ENCODE peak calls at places on chromosomes 4 and X, in ten cellular contexts. R is PC-3, B is HCT116, T is astrocyte, V is MM.1S, U is HepG2, X is neural progenitor cell, I is DND-41, S is GM23248, E is GM12878. Y is an unnamed sample.

GRCh38 chrX:133568109-133568508 is 152.8 kb upstream of the GPC4 start:
- DNase-seq in R (no peak), B (no peak), T (no peak), V (no peak), U (no peak), X (no peak), I (no peak), S (no peak), E (no peak), Y (no peak)

GRCh38 chr4:51965862-51966261 is 54.3 kb downstream of the LRRC66 start:
- DNase-seq in R (no peak), B (no peak), T (no peak), V (no peak), U (no peak), X (no peak), I (no peak), S (no peak), E (no peak), Y (no peak)

GRCh38 chr4:138981930-138982390 is 33.6 kb upstream of the NOCT start:
- DNase-seq in R (peak), B (no peak), T (peak), V (no peak), U (peak), X (no peak), I (no peak), S (peak), E (no peak), Y (peak)

GRCh38 chr4:3202836-3203820 is 45.8 kb upstream of the MSANTD1 start:
- DNase-seq in R (no peak), B (no peak), T (no peak), V (no peak), U (peak), X (no peak), I (no peak), S (no peak), E (no peak), Y (no peak)

GRCh38 chr4:10640535-10641159 is 43.9 kb downstream of the CLNK start:
- DNase-seq in R (no peak), B (no peak), T (peak), V (no peak), U (no peak), X (no peak), I (peak), S (no peak), E (no peak), Y (peak)

GRCh38 chr4:57137261-57137660 is 27.1 kb upstream of the IGFBP7 start:
- DNase-seq in R (peak), B (no peak), T (peak), V (no peak), U (no peak), X (no peak), I (no peak), S (no peak), E (no peak), Y (peak)

GRCh38 chr4:156346959-156347385 is 393.3 kb upstream of the CTSO start:
- DNase-seq in R (peak), B (peak), T (no peak), V (no peak), U (no peak), X (peak), I (no peak), S (no peak), E (no peak), Y (no peak)

GRCh38 chrX:1440506-1440905 is 12.2 kb downstream of the ASMTL start:
- DNase-seq in R (no peak), B (no peak), T (no peak), V (no peak), U (no peak), X (no peak), I (no peak), S (no peak), E (no peak), Y (no peak)

GRCh38 chr4:90883519-90883918 is 756.3 kb downstream of the CCSER1 start:
- DNase-seq in R (no peak), B (no peak), T (no peak), V (no peak), U (no peak), X (no peak), I (no peak), S (no peak), E (no peak), Y (no peak)

GRCh38 chrX:108732630-108733321 is 3.6 kb downstream of the IRS4 start:
- DNase-seq in R (no peak), B (no peak), T (no peak), V (peak), U (no peak), X (peak), I (no peak), S (no peak), E (no peak), Y (no peak)

GRCh38 chrX:95797344-95797743 is 887.3 kb upstream of the DIAPH2 start:
- DNase-seq in R (no peak), B (no peak), T (no peak), V (no peak), U (no peak), X (no peak), I (no peak), S (no peak), E (no peak), Y (no peak)

GRCh38 chr4:32025840-32026459 is 1305.8 kb downstream of the PCDH7 start:
- DNase-seq in R (peak), B (peak), T (peak), V (no peak), U (no peak), X (no peak), I (no peak), S (no peak), E (no peak), Y (peak)

DNA sequence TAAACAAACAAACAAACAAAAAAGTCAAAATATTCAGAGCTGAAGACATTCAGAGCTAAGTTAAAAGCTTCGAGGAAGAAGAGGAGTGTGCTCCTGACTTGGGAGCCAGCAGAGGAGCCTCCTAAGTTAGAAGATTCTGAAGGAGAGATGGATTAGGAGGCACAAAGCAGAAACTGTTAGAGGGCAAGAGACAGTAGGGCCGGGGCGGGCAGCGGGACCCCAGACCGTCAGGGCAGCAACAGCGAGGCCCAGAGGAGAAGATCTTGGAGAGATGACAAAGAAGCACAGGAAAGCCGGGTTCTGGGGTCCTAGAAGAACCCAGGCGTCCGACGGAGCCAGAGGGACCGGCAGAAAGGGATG is 682 bp downstream of the KLHL13 start:
- DNase-seq in R (no peak), B (no peak), T (no peak), V (no peak), U (no peak), X (peak), I (no peak), S (no peak), E (no peak), Y (no peak)
- TF ChIP-seq EZH2 in R (no peak), B (no peak), T (no peak), V (no peak), U (no peak), X (no peak), I (no peak), S (peak), E (no peak), Y (no peak)

GRCh38 chr4:39548425-39549067 is 21.3 kb upstream of the UGDH start:
- DNase-seq in R (peak), B (no peak), T (peak), V (no peak), U (no peak), X (no peak), I (no peak), S (peak), E (no peak), Y (no peak)
- H3K4me3 ChIP-seq in R (no peak), B (no peak), T (no peak), V (no peak), U (no peak), X (no peak), I (no peak), S (no peak), E (no peak), Y (no peak)

DNA sequence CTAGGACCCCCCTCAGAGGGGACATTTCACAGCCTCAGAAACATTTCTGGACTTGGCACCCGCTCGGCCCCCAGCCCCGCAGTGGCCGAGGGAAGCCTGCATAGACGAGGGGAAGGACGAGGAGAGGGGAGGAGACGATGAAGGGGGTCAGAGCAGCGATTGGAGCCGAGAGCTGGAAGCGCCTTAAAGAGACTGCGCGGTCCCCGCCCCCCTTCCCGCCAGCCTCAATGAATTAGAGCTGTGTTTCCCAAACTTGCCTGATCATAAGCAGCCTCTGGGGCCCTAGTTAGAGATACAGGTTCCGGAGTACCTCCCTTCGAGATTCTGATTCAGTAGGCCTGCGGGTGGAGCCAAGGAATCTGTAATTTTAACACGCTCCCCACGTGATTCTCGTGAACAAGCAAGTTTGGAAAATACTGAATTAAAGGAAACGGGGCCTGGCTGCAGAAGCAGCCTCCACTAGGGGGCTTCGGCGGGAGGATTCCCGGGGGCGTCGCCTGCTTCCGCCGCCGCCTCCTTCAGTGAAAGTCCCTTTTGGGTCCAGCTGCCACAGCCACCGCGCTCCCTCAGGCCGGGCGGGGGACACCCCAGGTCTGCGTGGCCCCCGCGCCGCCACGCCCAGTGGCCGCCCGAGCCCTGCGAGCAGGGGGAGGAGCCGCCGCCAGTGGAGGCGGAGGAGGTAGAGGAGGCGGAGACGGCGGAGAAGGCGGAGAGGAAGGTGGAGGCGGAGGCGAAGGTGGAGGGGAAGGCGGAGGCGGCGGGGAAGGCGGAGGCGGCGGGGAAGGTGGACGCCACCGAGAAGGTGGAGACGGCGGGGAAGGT is at the start of gene USP27X:
- DNase-seq in R (peak), B (peak), T (peak), V (peak), U (peak), X (peak), I (no peak), S (peak), E (peak), Y (peak)
- H3K9ac ChIP-seq in R (peak), B (peak), T (peak), V (peak), U (peak), X (no peak), I (no peak), S (peak), E (peak), Y (peak)

GRCh38 chrX:140091276-140091886 is 126.1 kb upstream of the CXorf66 start:
- DNase-seq in R (no peak), B (no peak), T (no peak), V (no peak), U (no peak), X (peak), I (no peak), S (peak), E (no peak), Y (peak)

GRCh38 chrX:140087865-140088264 is 122.5 kb upstream of the CXorf66 start:
- DNase-seq in R (no peak), B (no peak), T (no peak), V (no peak), U (no peak), X (peak), I (no peak), S (no peak), E (no peak), Y (no peak)

GRCh38 chrX:140088438-140088837 is 123.1 kb upstream of the CXorf66 start:
- DNase-seq in R (no peak), B (no peak), T (no peak), V (no peak), U (no peak), X (no peak), I (no peak), S (no peak), E (no peak), Y (no peak)

GRCh38 chrX:140092121-140092520 is 126.8 kb upstream of the CXorf66 start:
- DNase-seq in R (no peak), B (no peak), T (no peak), V (no peak), U (no peak), X (no peak), I (no peak), S (no peak), E (no peak), Y (no peak)

GRCh38 chrX:140090800-140091275 is 125.5 kb upstream of the CXorf66 start:
- DNase-seq in R (no peak), B (no peak), T (no peak), V (no peak), U (no peak), X (no peak), I (no peak), S (no peak), E (no peak), Y (no peak)
- TF ChIP-seq EZH2 in R (no peak), B (no peak), T (no peak), V (no peak), U (no peak), X (no peak), I (no peak), S (no peak), E (no peak), Y (no peak)

GRCh38 chr4:78720994-78721677 is 55.0 kb upstream of the BMP2K start:
- DNase-seq in R (no peak), B (no peak), T (no peak), V (peak), U (peak), X (no peak), I (no peak), S (no peak), E (no peak), Y (no peak)
- H3K4me3 ChIP-seq in R (no peak), B (no peak), T (no peak), V (no peak), U (no peak), X (no peak), I (no peak), S (no peak), E (peak), Y (no peak)

DNA sequence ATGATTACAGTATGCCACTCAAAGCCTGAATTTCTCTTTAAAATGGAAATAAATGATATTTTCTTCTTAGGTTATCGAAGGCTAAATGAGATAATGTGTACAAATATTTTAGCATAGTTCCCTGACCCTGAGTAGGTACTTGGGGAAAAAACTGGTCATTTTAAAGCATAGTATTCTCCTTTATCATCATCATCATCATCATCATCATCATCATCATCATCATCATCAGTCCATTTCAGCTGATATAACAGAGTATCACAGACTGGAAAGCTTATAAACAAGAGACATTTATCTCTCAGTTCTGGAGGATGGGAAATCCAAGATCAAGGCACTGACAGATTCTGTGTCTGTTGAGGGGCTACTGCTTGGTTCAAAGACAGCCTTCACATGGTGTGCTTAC is 13.9 kb downstream of the GABRB1 start:
- DNase-seq in R (no peak), B (no peak), T (no peak), V (no peak), U (no peak), X (no peak), I (no peak), S (no peak), E (no peak), Y (no peak)
- H3K9ac ChIP-seq in R (no peak), B (no peak), T (no peak), V (no peak), U (no peak), X (no peak), I (no peak), S (no peak), E (no peak), Y (no peak)

GRCh38 chrX:100408643-100409315 is 1.3 kb downstream of the PCDH19 start:
- DNase-seq in R (no peak), B (no peak), T (no peak), V (no peak), U (no peak), X (peak), I (no peak), S (no peak), E (no peak), Y (no peak)
- TF ChIP-seq EZH2 in R (no peak), B (no peak), T (no peak), V (no peak), U (no peak), X (peak), I (no peak), S (no peak), E (no peak), Y (peak)

Y was measured in fibroblast of lung.